ENCODE peak calls at places on chromosomes 6 and 20, in nine cellular contexts. P, K, N, R, B, F, D, Z and S are unnamed samples.

GRCh38 chr6:124830506-124830905 is 131.7 kb upstream of the RNF217 start:
- DNase-seq in N (no peak), B (no peak), Z (no peak), P (no peak), K (no peak), D (no peak), R (no peak), F (no peak), S (no peak)

GRCh38 chr6:7878401-7878964 is 32.1 kb downstream of the TXNDC5 start:
- DNase-seq in Z (no peak), R (no peak), K (no peak), B (no peak), D (no peak), N (no peak), P (no peak), F (peak; percentile 10), S (no peak)

GRCh38 chr20:62367483-62368302 is 581 bp upstream of the LAMA5 start:
- DNase-seq in F (no peak), P (no peak), D (peak; percentile 60), N (peak; percentile 60), K (peak; percentile 60), Z (peak; percentile 87), B (no peak), R (no peak), S (peak; percentile 89)

GRCh38 chr20:63680857-63681608 is 15.4 kb upstream of the TNFRSF6B start:
- DNase-seq in B (no peak), R (no peak), D (no peak), K (no peak), N (no peak), P (no peak), Z (no peak), F (no peak), S (peak; percentile 70)

GRCh38 chr6:84774174-84775158 is 10.1 kb upstream of the TBX18 start:
- DNase-seq in F (peak; percentile 13), N (no peak), B (peak; percentile 38), P (peak; percentile 41), D (no peak), K (no peak), Z (no peak), R (peak; percentile 88), S (peak; percentile 40)

GRCh38 chr6:43812850-43813584 is 43.0 kb downstream of the VEGFA start:
- DNase-seq in B (no peak), K (peak; percentile 84), R (no peak), Z (no peak), D (peak; percentile 68), N (no peak), P (no peak), F (no peak), S (peak; percentile 90)

GRCh38 chr6:8207869-8208191 is 105.5 kb upstream of the EEF1E1 start:
- DNase-seq in D (no peak), F (no peak), B (no peak), R (no peak), Z (no peak), N (no peak), K (no peak), P (no peak), S (no peak)

GRCh38 chr20:6407163-6407562 is 284.3 kb upstream of the FERMT1 start:
- DNase-seq in N (no peak), F (no peak), R (no peak), B (no peak), D (no peak), K (no peak), Z (no peak), P (no peak), S (no peak)

GRCh38 chr6:2632943-2633584 is 117.7 kb downstream of the MYLK4 start:
- DNase-seq in K (no peak), D (no peak), Z (no peak), B (no peak), R (peak; percentile 88), P (no peak), F (no peak), N (no peak), S (no peak)

GRCh38 chr6:39684790-39685485 is 40.3 kb downstream of the KIF6 start:
- DNase-seq in K (no peak), B (no peak), R (no peak), F (no peak), Z (no peak), D (no peak), P (no peak), N (no peak), S (no peak)

GRCh38 chr6:111377558-111378120 is 105.4 kb downstream of the REV3L start:
- DNase-seq in N (no peak), R (no peak), B (no peak), D (no peak), K (no peak), F (no peak), P (no peak), Z (no peak), S (no peak)

GRCh38 chr6:121619013-121619412 is 183.6 kb downstream of the GJA1 start:
- DNase-seq in P (no peak), D (no peak), Z (no peak), K (no peak), F (no peak), B (no peak), R (no peak), N (no peak), S (no peak)

GRCh38 chr6:21594427-21595264 is 1.1 kb downstream of the SOX4 start:
- DNase-seq in R (no peak), F (peak; percentile 54), Z (peak; percentile 81), D (peak; percentile 59), K (peak; percentile 60), B (peak; percentile 51), N (peak; percentile 29), P (peak; percentile 17), S (peak; percentile 48)

GRCh38 chr6:21592953-21593352 is 598 bp upstream of the SOX4 start:
- DNase-seq in B (no peak), F (no peak), Z (no peak), N (no peak), P (no peak), K (no peak), D (no peak), R (no peak), S (no peak)

GRCh38 chr6:21595265-21595950 is 1.9 kb downstream of the SOX4 start:
- DNase-seq in N (no peak), R (no peak), P (no peak), B (peak; percentile 29), K (peak; percentile 45), F (peak; percentile 51), D (peak; percentile 56), Z (peak; percentile 71), S (peak; percentile 41)

GRCh38 chr6:21593927-21594421 is 423 bp downstream of the SOX4 start:
- DNase-seq in N (peak; percentile 25), Z (no peak), K (peak; percentile 41), P (no peak), R (no peak), D (peak; percentile 34), B (peak; percentile 32), F (peak; percentile 33), S (peak; percentile 37)

GRCh38 chr6:21593412-21593926 is at the start of gene SOX4:
- DNase-seq in F (peak; percentile 97), N (peak; percentile 92), B (peak; percentile 91), D (peak; percentile 94), R (peak; percentile 97), K (peak; percentile 95), P (peak; percentile 86), Z (peak; percentile 96), S (peak; percentile 94)
- TF ChIP-seq POLR2A in F (peak; percentile 81), N (peak; percentile 76), B (peak; percentile 53), D (peak; percentile 64), R (no peak), K (peak; percentile 94), P (peak; percentile 98), Z (peak; percentile 71), S (no peak)

GRCh38 chr6:143965503-143966171 is 42.4 kb downstream of the PLAGL1 start:
- DNase-seq in K (no peak), R (no peak), F (no peak), D (no peak), N (no peak), B (no peak), Z (no peak), P (no peak), S (no peak)

GRCh38 chr6:143964667-143965066 is 43.4 kb downstream of the PLAGL1 start:
- DNase-seq in K (no peak), N (no peak), F (no peak), B (no peak), R (no peak), P (no peak), Z (no peak), D (no peak), S (no peak)

GRCh38 chr6:143961868-143962643 is 46.0 kb downstream of the PLAGL1 start:
- DNase-seq in K (no peak), R (no peak), N (no peak), D (no peak), P (no peak), Z (no peak), B (no peak), F (no peak), S (no peak)

GRCh38 chr6:143962644-143962929 is 45.5 kb downstream of the PLAGL1 start:
- DNase-seq in N (no peak), K (no peak), F (no peak), P (no peak), D (no peak), Z (no peak), R (no peak), B (peak; percentile 21), S (no peak)

GRCh38 chr6:143963158-143963919 is 44.7 kb downstream of the PLAGL1 start:
- DNase-seq in K (no peak), R (no peak), F (no peak), D (no peak), Z (no peak), N (no peak), B (no peak), P (no peak), S (no peak)
- TF ChIP-seq EP300 in K (no peak), R (no peak), F (no peak), D (no peak), Z (no peak), N (no peak), B (no peak), P (no peak), S (no peak)

DNA sequence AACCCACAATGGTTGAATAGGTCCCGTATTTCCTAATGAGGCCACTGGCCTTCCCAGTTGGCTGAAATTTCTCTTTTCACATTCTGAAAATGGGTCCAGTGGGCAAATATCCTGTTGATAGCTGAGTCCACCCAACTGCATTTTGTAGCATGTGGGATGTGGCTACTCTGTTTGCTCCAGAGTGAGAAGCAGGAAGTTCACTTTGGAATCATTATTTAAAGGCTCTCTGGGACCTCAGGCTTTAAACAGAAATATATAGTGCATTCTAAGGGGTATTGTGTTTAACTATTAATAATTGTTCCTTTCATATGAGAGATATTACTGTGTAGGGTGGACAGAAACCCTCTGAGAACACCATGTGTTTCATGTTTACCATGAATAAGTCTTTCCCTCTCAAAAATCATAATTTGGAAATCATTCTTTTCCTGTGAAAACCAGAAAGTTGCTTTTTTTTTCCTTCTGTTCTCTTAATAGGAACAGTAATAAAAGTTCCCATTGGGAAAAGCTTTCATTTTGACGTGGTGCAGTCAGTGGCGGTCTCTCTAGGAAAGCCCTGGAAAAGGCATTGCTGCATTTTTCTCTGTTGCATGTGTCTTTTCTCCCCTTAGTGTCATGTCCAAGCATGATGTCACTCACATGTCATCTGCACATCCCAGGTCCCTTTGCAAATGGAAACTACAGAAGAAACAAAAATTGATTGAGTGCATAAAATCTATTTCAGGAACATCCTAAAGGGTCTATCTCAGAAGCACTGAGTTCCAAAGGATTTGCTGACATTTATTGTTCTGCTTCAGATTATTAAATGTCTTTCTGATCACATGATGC is 208.4 kb downstream of the SOX4 start:
- DNase-seq in R (no peak), B (no peak), F (no peak), K (no peak), D (no peak), N (no peak), Z (no peak), P (no peak), S (no peak)
- TF ChIP-seq CTCF in R (no peak), B (no peak), F (no peak), K (no peak), D (no peak), N (no peak), Z (no peak), P (no peak), S (no peak)

GRCh38 chr20:47318596-47319516 is 37.6 kb downstream of the ZMYND8 start:
- DNase-seq in N (peak; percentile 62), K (peak; percentile 78), D (peak; percentile 85), F (peak; percentile 83), R (peak; percentile 97), P (peak; percentile 49), Z (peak; percentile 96), B (peak; percentile 78), S (peak; percentile 96)
- TF ChIP-seq POLR2A in N (peak; percentile 30), K (peak; percentile 82), D (peak; percentile 48), F (peak; percentile 45), R (peak; percentile 60), P (no peak), Z (peak; percentile 80), B (peak; percentile 75), S (peak; percentile 80)